ENCODE peak calls at places on chromosomes 11 and 22, in nine cellular contexts. D, N, A, W, M, J, T, I and F are unnamed samples.

GRCh38 chr11:113884361-113884836 is 9.0 kb upstream of the USP28 start:
- DNase-seq in D (no peak), N (no peak), A (peak), W (no peak), M (no peak), J (no peak), T (no peak), I (no peak), F (no peak)

GRCh38 chr11:124315052-124315451 is 1.3 kb upstream of the OR8D1 start:
- DNase-seq in D (peak), N (no peak), A (peak), W (no peak), M (no peak), J (no peak), T (no peak), I (no peak), F (no peak)

GRCh38 chr11:47425611-47426010 is 628 bp downstream of the PSMC3 start:
- DNase-seq in D (no peak), N (no peak), A (no peak), W (no peak), M (no peak), J (no peak), T (no peak), I (no peak), F (no peak)

GRCh38 chr11:76824083-76824939 is 36.4 kb upstream of the ACER3 start:
- DNase-seq in D (no peak), N (no peak), A (peak), W (no peak), M (peak), J (no peak), T (no peak), I (no peak), F (no peak)

GRCh38 chr11:59755701-59756495 is 722 bp downstream of the STX3 start:
- DNase-seq in D (peak), N (peak), A (peak), W (no peak), M (peak), J (peak), T (peak), I (peak), F (no peak)

GRCh38 chr22:42342426-42343135 is 72.1 kb upstream of the TCF20 start:
- DNase-seq in D (no peak), N (no peak), A (no peak), W (no peak), M (no peak), J (no peak), T (no peak), I (no peak), F (no peak)

GRCh38 chr11:76233936-76234703 is 27.8 kb upstream of the WNT11 start:
- DNase-seq in D (no peak), N (peak), A (peak), W (no peak), M (peak), J (peak), T (no peak), I (no peak), F (no peak)

GRCh38 chr11:125123947-125124633 is 12.7 kb upstream of the TMEM218 start:
- DNase-seq in D (peak), N (peak), A (peak), W (no peak), M (peak), J (peak), T (no peak), I (peak), F (peak)

GRCh38 chr11:114219559-114220349 is 76.4 kb upstream of the NNMT start:
- DNase-seq in D (peak), N (no peak), A (peak), W (no peak), M (no peak), J (no peak), T (no peak), I (no peak), F (no peak)

GRCh38 chr11:68312117-68312779 is at the start of gene LRP5:
- DNase-seq in D (no peak), N (peak), A (peak), W (no peak), M (no peak), J (no peak), T (no peak), I (no peak), F (peak)

GRCh38 chr11:100777736-100778135 is 90.6 kb downstream of the ARHGAP42 start:
- DNase-seq in D (no peak), N (no peak), A (no peak), W (no peak), M (peak), J (no peak), T (no peak), I (no peak), F (no peak)

GRCh38 chr11:129896062-129896461 is 684 bp upstream of the NFRKB start:
- DNase-seq in D (no peak), N (no peak), A (peak), W (no peak), M (no peak), J (no peak), T (no peak), I (no peak), F (no peak)

GRCh38 chr11:126135182-126136176 is 72.8 kb upstream of the CDON start:
- DNase-seq in D (no peak), N (no peak), A (no peak), W (no peak), M (no peak), J (no peak), T (no peak), I (no peak), F (no peak)

GRCh38 chr11:16881074-16881709 is 133.0 kb downstream of the PLEKHA7 start:
- DNase-seq in D (no peak), N (no peak), A (peak), W (no peak), M (peak), J (no peak), T (no peak), I (no peak), F (no peak)

GRCh38 chr11:104907521-104908185 is 9.4 kb upstream of the CASP12 start:
- DNase-seq in D (no peak), N (no peak), A (peak), W (no peak), M (no peak), J (no peak), T (no peak), I (no peak), F (no peak)

GRCh38 chr11:119780264-119780953 is 51.4 kb upstream of the NECTIN1 start:
- DNase-seq in D (no peak), N (no peak), A (peak), W (no peak), M (no peak), J (no peak), T (no peak), I (no peak), F (no peak)

GRCh38 chr11:128271401-128271800 is 316.0 kb downstream of the ETS1 start:
- DNase-seq in D (no peak), N (no peak), A (no peak), W (no peak), M (no peak), J (no peak), T (no peak), I (peak), F (no peak)

GRCh38 chr22:50695421-50696250 is 23.0 kb downstream of the SHANK3 start:
- DNase-seq in D (no peak), N (no peak), A (no peak), W (no peak), M (no peak), J (no peak), T (no peak), I (no peak), F (no peak)

GRCh38 chr11:75035911-75036536 is 47.3 kb downstream of the NEU3 start:
- DNase-seq in D (no peak), N (no peak), A (no peak), W (no peak), M (peak), J (no peak), T (no peak), I (no peak), F (no peak)

GRCh38 chr11:73229321-73230275 is 11.5 kb downstream of the P2RY2 start:
- DNase-seq in D (no peak), N (no peak), A (no peak), W (no peak), M (no peak), J (no peak), T (no peak), I (no peak), F (no peak)

GRCh38 chr11:76709756-76710155 is 39.2 kb upstream of the LRRC32 start:
- DNase-seq in D (no peak), N (no peak), A (no peak), W (no peak), M (no peak), J (no peak), T (no peak), I (no peak), F (no peak)

GRCh38 chr22:28976588-28976987 is 85.0 kb downstream of the C22orf31 start:
- DNase-seq in D (peak), N (no peak), A (peak), W (no peak), M (peak), J (no peak), T (no peak), I (no peak), F (no peak)

GRCh38 chr11:2703487-2704141 is 3.8 kb upstream of the KCNQ1OT1 start:
- DNase-seq in D (no peak), N (no peak), A (no peak), W (no peak), M (no peak), J (no peak), T (no peak), I (no peak), F (peak)

GRCh38 chr22:25563757-25564319 is 637 bp upstream of the GRK3 start:
- DNase-seq in D (no peak), N (no peak), A (no peak), W (no peak), M (no peak), J (peak), T (no peak), I (peak), F (no peak)

GRCh38 chr22:31090217-31091085 is 9.3 kb downstream of the SMTN start:
- DNase-seq in D (no peak), N (no peak), A (no peak), W (no peak), M (no peak), J (no peak), T (no peak), I (no peak), F (no peak)

GRCh38 chr11:46920709-46921108 is 2.4 kb upstream of the LRP4 start:
- DNase-seq in D (peak), N (no peak), A (peak), W (no peak), M (no peak), J (no peak), T (no peak), I (no peak), F (no peak)

GRCh38 chr11:87851234-87851633 is 324.0 kb downstream of the RAB38 start:
- DNase-seq in D (peak), N (no peak), A (peak), W (no peak), M (no peak), J (no peak), T (no peak), I (no peak), F (no peak)

GRCh38 chr22:48636746-48637145 is 1190.9 kb downstream of the BRD1 start:
- DNase-seq in D (no peak), N (no peak), A (no peak), W (no peak), M (no peak), J (no peak), T (no peak), I (no peak), F (no peak)

GRCh38 chr11:619625-620050 is 3.9 kb upstream of the IRF7 start:
- DNase-seq in D (no peak), N (no peak), A (no peak), W (no peak), M (no peak), J (no peak), T (no peak), I (no peak), F (no peak)

GRCh38 chr11:106062592-106062949 is 14.6 kb downstream of the KBTBD3 start:
- DNase-seq in D (no peak), N (no peak), A (no peak), W (no peak), M (no peak), J (no peak), T (no peak), I (no peak), F (no peak)